ENCODE peak calls at places on chromosomes 1 and 21, in seven cellular contexts. K is mesenchymal stem cell, N is HepG2, Y is neural progenitor cell, S is neuronal stem cell, D is hepatocyte, A is SK-N-SH. G is an unnamed sample.

GRCh38 chr1:61426884-61427283 is 298.1 kb downstream of the TM2D1 start:
- DNase-seq in K (no peak), N (no peak), Y (no peak), S (no peak), D (no peak), A (no peak), G (no peak)

GRCh38 chr21:35565204-35565611 is 495.1 kb downstream of the SETD4 start:
- DNase-seq in K (peak), N (no peak), Y (no peak), S (no peak), D (peak), A (no peak), G (peak)

GRCh38 chr1:234507626-234508387 is 28.8 kb upstream of the TARBP1 start:
- DNase-seq in K (no peak), N (no peak), Y (no peak), S (no peak), D (no peak), A (no peak), G (no peak)

GRCh38 chr1:2300851-2301606 is 72.9 kb downstream of the SKI start:
- DNase-seq in K (no peak), N (no peak), Y (no peak), S (no peak), D (no peak), A (no peak), G (peak)

GRCh38 chr21:32520885-32521735 is 64.2 kb downstream of the TCP10L start:
- DNase-seq in K (peak), N (no peak), Y (no peak), S (no peak), D (peak), A (peak), G (peak)

GRCh38 chr21:36835383-36835795 is 131.1 kb downstream of the HLCS start:
- DNase-seq in K (no peak), N (no peak), Y (no peak), S (no peak), D (no peak), A (peak), G (peak)

GRCh38 chr1:116743535-116743934 is 10.7 kb upstream of the CD2 start:
- DNase-seq in K (no peak), N (no peak), Y (no peak), S (no peak), D (no peak), A (no peak), G (peak)

GRCh38 chr1:940121-941026 is 16.7 kb downstream of the SAMD11 start:
- DNase-seq in K (peak), N (peak), Y (peak), S (no peak), D (peak), A (peak), G (peak)

GRCh38 chr1:62245201-62245600 is 50.6 kb downstream of the L1TD1 start:
- DNase-seq in K (no peak), N (no peak), Y (no peak), S (no peak), D (no peak), A (no peak), G (peak)

GRCh38 chr1:102896286-102896685 is 212.0 kb downstream of the COL11A1 start:
- DNase-seq in K (no peak), N (no peak), Y (no peak), S (no peak), D (no peak), A (no peak), G (no peak)

GRCh38 chr1:160376525-160377131 is 9.8 kb downstream of the NHLH1 start:
- DNase-seq in K (peak), N (peak), Y (peak), S (peak), D (peak), A (peak), G (peak)
- H2AFZ ChIP-seq in K (no peak), N (no peak), Y (peak), S (peak), D (no peak), A (no peak), G (peak)

GRCh38 chr1:181089777-181090505 is 1.4 kb downstream of the IER5 start:
- DNase-seq in K (peak), N (peak), Y (peak), S (no peak), D (peak), A (peak), G (peak)
- H2AFZ ChIP-seq in K (no peak), N (no peak), Y (no peak), S (peak), D (peak), A (no peak), G (no peak)

GRCh38 chr1:177947623-177948022 is 22.2 kb downstream of the SEC16B start:
- DNase-seq in K (no peak), N (no peak), Y (no peak), S (no peak), D (no peak), A (no peak), G (no peak)

GRCh38 chr1:177948336-177948972 is 21.4 kb downstream of the SEC16B start:
- DNase-seq in K (peak), N (peak), Y (peak), S (peak), D (peak), A (peak), G (peak)

GRCh38 chr1:177943999-177944672 is 25.7 kb downstream of the SEC16B start:
- DNase-seq in K (no peak), N (no peak), Y (no peak), S (no peak), D (no peak), A (no peak), G (no peak)

GRCh38 chr1:177944673-177945014 is 25.2 kb downstream of the SEC16B start:
- DNase-seq in K (no peak), N (no peak), Y (no peak), S (no peak), D (no peak), A (no peak), G (no peak)

DNA sequence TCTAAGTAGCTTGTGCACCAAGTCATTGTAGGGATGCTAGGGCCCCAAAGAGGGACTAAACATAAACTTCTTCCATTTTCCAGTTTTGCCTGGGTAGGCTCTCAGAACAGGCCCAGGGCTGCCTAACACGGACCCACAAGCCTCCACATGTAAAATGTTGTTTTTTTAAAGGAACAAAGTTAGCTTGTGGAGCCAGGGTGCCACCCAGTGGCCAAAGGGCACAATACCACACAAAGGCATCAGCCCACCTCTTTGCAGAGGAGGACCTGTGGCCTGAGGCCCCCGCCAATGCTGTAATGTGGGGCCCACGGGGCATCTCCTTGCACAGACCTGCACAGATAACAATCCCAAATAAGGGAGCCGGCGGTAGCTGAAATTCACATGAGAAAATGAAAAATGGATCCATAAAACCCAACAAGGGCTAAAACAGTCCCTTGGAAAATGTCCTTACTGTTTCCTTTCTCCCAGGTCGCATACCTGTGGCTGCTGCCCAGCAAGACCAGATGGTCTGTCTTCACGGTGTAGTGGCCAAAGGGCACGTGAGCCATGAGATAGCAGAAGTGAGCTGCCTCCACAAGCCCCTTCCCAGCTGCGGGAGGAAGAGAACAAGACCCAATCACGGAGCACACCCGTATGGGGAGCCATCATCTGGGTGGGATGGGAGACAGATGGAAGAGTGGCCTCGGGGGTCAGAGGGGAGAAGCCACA is 23.8 kb downstream of the SEC16B start:
- DNase-seq in K (peak), N (peak), Y (peak), S (peak), D (peak), A (peak), G (peak)
- H2AFZ ChIP-seq in K (no peak), N (no peak), Y (peak), S (peak), D (no peak), A (no peak), G (no peak)

GRCh38 chr1:172967936-172968335 is 82.8 kb downstream of the TNFSF18 start:
- DNase-seq in K (no peak), N (no peak), Y (no peak), S (no peak), D (no peak), A (no peak), G (no peak)
- H2AFZ ChIP-seq in K (no peak), N (no peak), Y (no peak), S (no peak), D (no peak), A (no peak), G (no peak)

G was measured in GM23248.